ENCODE peak calls at places on chromosomes 16 and 17, in six cellular contexts. V is hepatocyte, N is AG04449, Z is cardiac fibroblast, S is body of pancreas, B is GM12865. A is an unnamed sample.
A peak's percentile ranks its signal among the peaks of the same experiment; 100 is the strongest.

GRCh38 chr17:28498652-28499365 is 7.3 kb upstream of the FOXN1 start:
- DNase-seq in N (no peak), Z (no peak), V (no peak), B (no peak), S (no peak), A (no peak)

GRCh38 chr17:38605852-38606645 is at the start of gene SRCIN1:
- DNase-seq in Z (no peak), S (peak; percentile 75), V (peak; percentile 84), B (peak; percentile 80), N (no peak), A (no peak)

GRCh38 chr17:49510720-49511110 is 15.6 kb downstream of the NGFR start:
- DNase-seq in N (no peak), Z (no peak), B (no peak), S (no peak), V (no peak), A (no peak)

GRCh38 chr16:27179500-27180072 is 23.7 kb upstream of the KDM8 start:
- DNase-seq in S (peak; percentile 94), V (peak; percentile 80), Z (peak; percentile 82), B (peak; percentile 88), N (no peak), A (peak; percentile 69)

GRCh38 chr16:729768-730665 is 3.1 kb downstream of the HAGHL start:
- DNase-seq in V (no peak), S (no peak), N (no peak), Z (no peak), B (no peak), A (no peak)

GRCh38 chr16:27724491-27724878 is 174.5 kb downstream of the KATNIP start:
- DNase-seq in Z (no peak), N (no peak), S (no peak), B (no peak), V (no peak), A (no peak)

GRCh38 chr16:49462989-49463371 is 89.4 kb downstream of the C16orf78 start:
- DNase-seq in V (no peak), S (no peak), B (peak; percentile 29), N (no peak), Z (no peak), A (no peak)

GRCh38 chr17:18280766-18281165 is 20.3 kb downstream of the MIEF2 start:
- DNase-seq in S (no peak), V (peak; percentile 36), B (no peak), Z (no peak), N (no peak), A (no peak)

GRCh38 chr17:28170771-28171170 is 128.3 kb downstream of the NLK start:
- DNase-seq in N (no peak), B (no peak), S (no peak), V (no peak), Z (peak; percentile 4), A (no peak)

GRCh38 chr16:87442581-87442966 is 50.2 kb downstream of the ZCCHC14 start:
- DNase-seq in Z (no peak), N (no peak), S (no peak), V (no peak), B (no peak), A (no peak)

GRCh38 chr16:55912022-55912421 is 36.8 kb upstream of the CES5A start:
- DNase-seq in V (no peak), B (no peak), N (no peak), Z (no peak), S (peak; percentile 35), A (no peak)

GRCh38 chr17:31698751-31699150 is 160.3 kb downstream of the COPRS start:
- DNase-seq in S (no peak), N (no peak), V (no peak), Z (no peak), B (no peak), A (no peak)

GRCh38 chr17:75783069-75783783 is 1.4 kb upstream of the UNK start:
- DNase-seq in Z (peak; percentile 85), S (peak; percentile 61), N (no peak), B (peak; percentile 87), V (peak; percentile 77), A (no peak)

GRCh38 chr17:81424613-81425017 is 29.4 kb downstream of the BAHCC1 start:
- DNase-seq in B (no peak), Z (no peak), S (no peak), N (no peak), V (no peak), A (no peak)

GRCh38 chr17:39621523-39622379 is 5.0 kb upstream of the PPP1R1B start:
- DNase-seq in V (peak; percentile 89), N (no peak), B (peak; percentile 89), S (peak; percentile 85), Z (peak; percentile 82), A (peak; percentile 90)

GRCh38 chr16:11742041-11742535 is 569 bp downstream of the TXNDC11 start:
- DNase-seq in V (no peak), N (no peak), S (peak; percentile 64), B (no peak), Z (peak; percentile 13), A (no peak)
- TF ChIP-seq CTCF in V (no peak), N (no peak), S (peak; percentile 11), B (no peak), Z (no peak), A (no peak)

DNA sequence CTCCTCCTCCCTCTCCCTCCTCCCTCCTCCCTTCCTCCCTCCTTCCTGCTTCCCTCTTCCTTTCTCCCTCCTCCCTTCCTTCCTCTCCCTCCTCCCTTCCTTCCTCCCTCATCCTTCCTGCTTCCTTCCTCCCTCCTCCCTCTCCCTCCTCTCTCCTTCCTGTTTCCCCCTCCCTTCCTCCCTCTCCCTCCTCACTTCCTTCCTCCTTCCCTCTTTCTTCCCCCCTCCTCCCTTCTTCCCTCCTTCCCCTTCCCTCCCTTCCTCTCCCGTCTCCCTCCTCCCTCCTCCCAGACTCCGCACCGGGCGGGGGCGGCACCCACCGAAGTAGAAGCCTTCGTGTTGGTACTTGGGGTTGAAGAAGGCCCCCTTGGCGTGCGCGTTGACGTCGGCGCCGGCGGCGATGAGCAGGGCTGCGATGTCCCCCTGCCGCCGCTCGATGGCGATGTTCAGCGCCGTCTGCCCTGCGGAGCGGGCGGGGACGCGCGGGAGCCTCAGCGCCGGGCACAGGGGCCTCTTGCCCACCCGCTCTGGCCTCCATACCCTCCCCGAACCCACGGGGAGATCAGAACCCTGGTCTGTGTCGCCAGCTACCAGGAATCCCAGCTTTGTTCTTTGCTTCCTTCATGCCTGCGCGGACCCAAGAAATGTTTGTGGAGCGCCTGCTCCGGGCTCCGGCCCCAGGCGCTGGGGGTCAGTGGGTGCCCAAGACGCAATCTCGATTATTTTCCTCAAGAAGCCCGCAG is 22.2 kb downstream of the TRPV3 start:
- DNase-seq in V (peak; percentile 87), N (no peak), S (peak; percentile 25), B (peak; percentile 87), Z (peak; percentile 77), A (no peak)
- TF ChIP-seq CTCF in V (peak; percentile 84), N (peak; percentile 80), S (peak; percentile 69), B (peak; percentile 81), Z (peak; percentile 46), A (peak; percentile 28)

GRCh38 chr17:78142113-78142861 is 3.9 kb upstream of the C17orf99 start:
- DNase-seq in V (peak; percentile 79), N (no peak), B (no peak), Z (peak; percentile 62), S (peak; percentile 86), A (no peak)

GRCh38 chr17:78144736-78145641 is 1.2 kb upstream of the C17orf99 start:
- DNase-seq in S (peak; percentile 96), Z (no peak), B (no peak), N (no peak), V (no peak), A (no peak)

GRCh38 chr17:78146471-78146869 is 285 bp downstream of the C17orf99 start:
- DNase-seq in V (no peak), N (no peak), S (no peak), Z (no peak), B (no peak), A (no peak)

GRCh38 chr17:78143214-78144145 is 2.7 kb upstream of the C17orf99 start:
- DNase-seq in S (no peak), Z (no peak), V (no peak), B (no peak), N (no peak), A (no peak)

DNA sequence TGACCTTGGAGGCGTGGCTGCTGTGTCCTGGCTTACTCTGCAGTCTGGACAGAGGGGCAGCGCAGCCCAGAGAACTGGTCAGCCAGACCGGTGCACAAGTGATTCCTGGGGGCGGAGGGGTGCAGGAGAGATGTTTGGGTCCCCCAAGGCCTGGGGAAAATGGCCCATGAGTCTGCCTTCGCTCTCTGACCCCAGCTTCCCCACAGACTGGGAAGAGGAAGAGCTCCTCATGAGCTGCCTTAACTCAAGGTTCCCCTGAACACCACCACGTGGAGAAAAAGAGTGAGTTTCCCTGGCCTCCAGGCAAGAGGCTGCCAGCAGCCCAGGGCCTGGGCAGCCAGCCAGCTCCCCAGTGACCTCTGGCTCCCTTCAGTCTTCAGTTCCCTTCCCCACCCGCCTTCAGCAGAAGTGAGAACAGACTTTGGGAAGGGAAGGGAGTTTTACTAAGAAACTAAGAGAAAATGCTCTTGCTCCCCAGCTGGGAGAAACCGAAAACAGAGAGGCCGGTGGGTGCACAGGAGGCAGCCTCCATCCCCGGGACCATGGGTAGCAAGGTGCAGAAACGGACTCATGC is 2.0 kb upstream of the C17orf99 start:
- DNase-seq in V (peak; percentile 80), Z (peak; percentile 76), B (peak; percentile 73), N (no peak), S (peak; percentile 93), A (no peak)
- TF ChIP-seq CTCF in V (no peak), Z (no peak), B (no peak), N (no peak), S (no peak), A (no peak)

DNA sequence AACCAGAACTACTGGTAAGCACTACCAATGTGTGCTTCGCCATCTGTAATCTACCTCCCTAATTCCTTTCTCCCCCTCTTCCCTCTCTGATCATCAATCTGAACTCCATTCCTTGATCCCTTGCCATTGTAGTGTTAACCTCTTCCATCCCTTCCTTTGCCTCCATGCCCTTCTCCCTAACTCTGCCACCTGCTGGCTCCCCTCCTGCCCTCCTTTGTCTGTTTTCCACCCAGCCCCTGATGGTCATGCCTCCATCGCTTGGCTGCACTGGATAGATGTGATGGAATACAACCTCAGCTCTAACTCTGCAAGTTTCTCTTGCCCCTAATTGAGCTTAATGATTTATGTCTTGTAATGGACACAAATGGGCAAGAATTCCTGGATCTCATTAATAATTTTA is 108.2 kb upstream of the ASIC2 start:
- DNase-seq in V (no peak), B (no peak), S (no peak), Z (no peak), N (no peak), A (no peak)
- TF ChIP-seq CTCF in V (no peak), B (no peak), S (no peak), Z (no peak), N (no peak), A (no peak)

DNA sequence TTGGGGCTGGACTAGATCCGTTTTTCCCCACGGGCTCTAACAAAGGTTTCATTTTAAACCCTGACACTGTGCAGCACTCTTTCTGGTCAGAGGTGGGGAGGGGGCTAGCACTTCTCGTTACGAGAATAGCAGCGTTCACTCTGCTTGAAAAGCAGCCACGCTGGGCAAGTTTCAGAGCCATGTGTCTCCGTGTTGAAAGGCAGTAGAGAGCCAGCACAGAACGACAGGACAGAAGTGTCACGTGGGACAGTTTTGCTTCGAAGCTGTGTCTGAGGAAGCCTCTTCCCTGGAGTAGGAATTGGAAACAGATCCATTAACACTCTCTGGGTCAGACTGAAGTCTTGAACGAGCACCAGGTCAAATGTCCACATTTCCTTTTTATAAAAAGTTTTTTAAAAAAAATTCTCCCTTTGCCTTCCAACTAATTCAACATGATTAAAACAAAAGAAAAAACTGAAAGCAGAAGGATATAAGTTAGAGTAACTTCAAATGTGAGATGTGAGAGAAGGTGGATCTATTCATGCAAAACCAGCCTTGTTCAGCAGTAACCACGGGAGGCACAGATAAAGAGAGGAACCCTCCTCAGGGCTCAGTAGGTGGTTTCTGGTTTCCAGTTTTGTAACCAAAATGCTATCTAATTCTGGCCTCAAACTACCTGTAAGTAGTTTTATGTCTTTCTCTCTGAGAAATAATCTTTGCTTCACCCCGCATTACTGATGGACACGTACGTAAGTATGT is 65.0 kb downstream of the SMG6 start:
- DNase-seq in V (no peak), B (peak; percentile 89), S (peak; percentile 7), N (no peak), Z (no peak), A (no peak)
- TF ChIP-seq CTCF in V (no peak), B (no peak), S (no peak), N (no peak), Z (no peak), A (no peak)